ENCODE peak calls at places on chromosomes 4 and X, in four cellular contexts. S, G, J and V are unnamed samples.

GRCh38 chr4:46442963-46443362 is 53.0 kb upstream of the GABRA2 start:
- DNase-seq in S (no peak), G (no peak), J (no peak), V (no peak)

GRCh38 chrX:56728752-56729151 is 291 bp upstream of the NBDY start:
- DNase-seq in S (no peak), G (no peak), J (no peak), V (no peak)

GRCh38 chrX:104211187-104211586 is 43.5 kb downstream of the ESX1 start:
- DNase-seq in S (no peak), G (peak; percentile 5), J (no peak), V (no peak)

GRCh38 chr4:142703694-142704309 is 142.3 kb downstream of the INPP4B start:
- DNase-seq in S (no peak), G (no peak), J (no peak), V (no peak)

GRCh38 chr4:21733894-21734630 is 214.5 kb downstream of the KCNIP4 start:
- DNase-seq in S (no peak), G (no peak), J (no peak), V (no peak)

GRCh38 chr4:6692806-6693205 is 872 bp upstream of the S100P start:
- DNase-seq in S (no peak), G (peak; percentile 59), J (no peak), V (no peak)

GRCh38 chrX:44042124-44042523 is 68.9 kb upstream of the NDP start:
- DNase-seq in S (no peak), G (no peak), J (no peak), V (no peak)

GRCh38 chrX:133215747-133216146 is 2.4 kb downstream of the TFDP3 start:
- DNase-seq in S (no peak), G (peak; percentile 8), J (no peak), V (peak; percentile 44)

GRCh38 chrX:39318497-39319343 is 517.5 kb downstream of the MID1IP1 start:
- DNase-seq in S (no peak), G (no peak), J (no peak), V (no peak)

GRCh38 chr4:139214039-139214534 is 37.1 kb upstream of the ELF2 start:
- DNase-seq in S (no peak), G (peak; percentile 69), J (peak; percentile 65), V (peak; percentile 29)

GRCh38 chrX:50327235-50327634 is 122.7 kb downstream of the CCNB3 start:
- DNase-seq in S (no peak), G (no peak), J (no peak), V (no peak)

GRCh38 chrX:153475751-153476281 is 5.4 kb upstream of the HAUS7 start:
- DNase-seq in S (no peak), G (no peak), J (no peak), V (no peak)

GRCh38 chrX:153477039-153477438 is 6.7 kb upstream of the HAUS7 start:
- DNase-seq in S (no peak), G (no peak), J (no peak), V (no peak)

GRCh38 chrX:153477458-153477857 is 7.1 kb upstream of the HAUS7 start:
- DNase-seq in S (no peak), G (no peak), J (no peak), V (no peak)

GRCh38 chrX:153477901-153478300 is 7.5 kb upstream of the HAUS7 start:
- DNase-seq in S (no peak), G (no peak), J (no peak), V (no peak)

DNA sequence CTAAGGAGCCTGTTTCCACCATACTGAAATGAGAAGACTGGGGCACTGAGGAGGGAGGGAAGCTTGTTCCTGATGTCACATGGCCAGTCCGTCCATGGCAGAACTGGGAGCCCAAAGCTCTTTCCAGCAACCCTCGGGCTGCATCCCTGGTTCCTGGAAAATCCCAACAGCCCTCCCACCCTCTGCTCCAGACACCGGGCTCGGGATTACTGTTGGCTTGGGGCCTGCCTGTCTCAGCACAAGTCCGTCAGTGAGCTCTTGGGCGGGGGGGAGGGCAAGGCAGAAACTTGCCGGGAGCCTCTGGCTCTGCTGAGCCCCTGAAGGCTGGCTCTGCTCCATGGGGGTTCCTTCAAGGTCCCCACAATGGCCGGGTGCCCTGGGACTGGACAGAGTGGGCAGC is 6.3 kb upstream of the HAUS7 start:
- DNase-seq in S (no peak), G (no peak), J (no peak), V (no peak)
- TF ChIP-seq SUZ12 in S (no peak), G (no peak), J (no peak), V (no peak)

GRCh38 chrX:12564221-12564620 is 227.0 kb upstream of the PRPS2 start:
- DNase-seq in S (no peak), G (no peak), J (no peak), V (no peak)
- TF ChIP-seq SP1 in S (no peak), G (no peak), J (no peak), V (no peak)

GRCh38 chr4:11354531-11354930 is 74.2 kb downstream of the HS3ST1 start:
- DNase-seq in S (no peak), G (no peak), J (no peak), V (no peak)

GRCh38 chr4:11355224-11355623 is 73.5 kb downstream of the HS3ST1 start:
- DNase-seq in S (no peak), G (no peak), J (no peak), V (no peak)
- TF ChIP-seq SUZ12 in S (no peak), G (no peak), J (no peak), V (no peak)

GRCh38 chr4:174396599-174396998 is 112.9 kb downstream of the CEP44 start:
- DNase-seq in S (no peak), G (no peak), J (no peak), V (no peak)

GRCh38 chr4:174389439-174389838 is 105.7 kb downstream of the CEP44 start:
- DNase-seq in S (no peak), G (no peak), J (no peak), V (no peak)

GRCh38 chr4:174398728-174399127 is 115.0 kb downstream of the CEP44 start:
- DNase-seq in S (no peak), G (no peak), J (no peak), V (no peak)

DNA sequence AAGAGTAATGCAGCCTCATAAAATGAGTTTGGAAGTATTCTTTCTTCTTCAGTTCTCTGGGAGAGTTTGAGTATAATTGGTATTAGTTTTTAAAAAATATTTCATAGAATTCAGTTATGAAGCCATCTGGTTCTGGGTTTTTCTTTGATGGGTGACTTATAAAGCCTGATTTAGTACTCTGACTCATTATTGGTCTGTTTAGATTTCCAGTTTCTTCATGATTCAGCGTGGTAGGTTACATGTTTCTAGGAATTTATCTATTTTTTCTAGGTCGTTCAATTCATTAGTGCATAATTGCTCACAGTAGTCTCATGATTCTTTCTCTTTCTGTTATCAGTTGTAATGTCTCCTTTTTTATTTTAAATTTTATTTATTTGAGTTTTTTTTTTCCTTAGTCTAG is 111.2 kb downstream of the CEP44 start:
- DNase-seq in S (no peak), G (no peak), J (no peak), V (no peak)
- TF ChIP-seq SP1 in S (no peak), G (no peak), J (no peak), V (no peak)

GRCh38 chr4:128286474-128287158 is 997 bp downstream of the PGRMC2 start:
- DNase-seq in S (no peak), G (peak; percentile 44), J (no peak), V (peak; percentile 18)
- TF ChIP-seq SUZ12 in S (no peak), G (no peak), J (no peak), V (no peak)

GRCh38 chrX:119381349-119381944 is 17.7 kb upstream of the SLC25A43 start:
- DNase-seq in S (no peak), G (no peak), J (no peak), V (no peak)

GRCh38 chrX:119375561-119375960 is 23.6 kb upstream of the SLC25A43 start:
- DNase-seq in S (no peak), G (no peak), J (no peak), V (no peak)

GRCh38 chrX:119374736-119375135 is 24.4 kb upstream of the SLC25A43 start:
- DNase-seq in S (no peak), G (no peak), J (no peak), V (no peak)

DNA sequence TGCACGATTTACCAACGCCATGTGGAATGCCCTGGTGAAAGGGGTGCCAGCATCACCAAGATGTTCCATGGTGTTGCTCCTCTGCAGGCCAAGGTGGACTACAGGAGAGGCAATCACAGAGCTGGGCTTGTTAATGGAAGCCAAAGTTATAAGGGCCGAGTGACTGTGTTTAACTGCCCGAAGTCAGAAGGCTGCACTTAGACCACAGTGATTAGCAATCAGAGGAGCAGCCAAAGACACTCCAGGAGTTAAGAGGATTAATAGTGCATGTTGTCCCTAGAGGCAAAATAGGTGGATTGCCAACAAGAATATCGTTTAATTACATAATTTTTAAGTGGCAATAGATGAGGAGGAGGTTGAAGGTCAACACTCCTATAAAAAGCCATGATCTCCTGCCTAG is 22.8 kb upstream of the SLC25A43 start:
- DNase-seq in S (no peak), G (no peak), J (no peak), V (no peak)
- TF ChIP-seq SP1 in S (no peak), G (no peak), J (no peak), V (no peak)

GRCh38 chrX:24498975-24499374 is 33.9 kb downstream of the PDK3 start:
- DNase-seq in S (no peak), G (no peak), J (no peak), V (no peak)
- TF ChIP-seq SUZ12 in S (no peak), G (no peak), J (no peak), V (no peak)

DNA sequence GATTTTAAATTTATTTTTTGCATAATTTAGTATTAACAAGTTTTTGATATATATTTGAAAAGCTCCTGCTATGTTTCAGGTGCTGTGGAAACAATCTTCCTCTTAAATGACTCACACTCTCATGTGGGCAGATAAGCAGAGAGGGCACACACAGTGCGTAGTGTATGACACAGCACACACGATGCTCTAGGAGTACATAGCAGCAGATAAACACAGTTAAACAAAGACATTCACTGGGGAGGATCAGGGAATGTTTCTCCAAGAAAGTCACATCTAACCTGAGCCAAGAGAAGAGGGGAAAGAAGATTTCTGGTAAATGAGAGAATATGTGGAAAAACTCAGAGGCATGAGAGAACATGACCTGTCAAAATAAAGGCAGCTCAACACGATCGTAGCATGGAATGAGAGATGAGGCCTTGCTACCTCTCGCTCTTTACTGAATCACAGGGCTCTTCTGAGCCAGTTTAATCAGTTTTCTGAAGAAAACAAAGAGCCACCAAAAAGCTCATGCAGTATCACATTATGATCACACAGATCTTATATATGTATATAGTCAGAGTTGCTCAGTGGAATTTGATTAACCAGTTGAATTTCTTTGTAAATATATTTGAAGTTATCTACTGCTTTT is 251.0 kb downstream of the ANK2 start:
- DNase-seq in S (no peak), G (peak; percentile 4), J (no peak), V (no peak)
- TF ChIP-seq SP1 in S (no peak), G (no peak), J (no peak), V (no peak)

GRCh38 chrX:145410622-145411021 is 163.3 kb downstream of the SPANXN1 start:
- DNase-seq in S (no peak), G (no peak), J (no peak), V (no peak)
- TF ChIP-seq SUZ12 in S (no peak), G (no peak), J (no peak), V (no peak)